ENCODE peak calls at places on chromosome 21, in eight cellular contexts. One of them, this sample, is unnamed.

GRCh38 chr21:42063578-42064521 is 7.3 kb upstream of the UMODL1 start:
- DNase-seq in glutamatergic neuron: no peak
- DNase-seq in heart right ventricle: no peak
- DNase-seq in adrenal gland: peak
- DNase-seq in Peyer's patch: peak
- DNase-seq in fibroblast of the aortic adventitia: no peak
- DNase-seq in CD8-positive, alpha-beta T cell: no peak
- DNase-seq in WTC11: no peak
- DNase-seq in this sample: peak

GRCh38 chr21:36203603-36203889 is 46.9 kb downstream of the DOP1B start:
- DNase-seq in CD8-positive, alpha-beta T cell: no peak
- DNase-seq in heart right ventricle: no peak
- DNase-seq in Peyer's patch: peak
- DNase-seq in fibroblast of the aortic adventitia: peak
- DNase-seq in adrenal gland: peak
- DNase-seq in glutamatergic neuron: no peak
- DNase-seq in WTC11: no peak
- DNase-seq in this sample: no peak

GRCh38 chr21:35925497-35925896 is 134.8 kb downstream of the SETD4 start:
- DNase-seq in WTC11: no peak
- DNase-seq in glutamatergic neuron: no peak
- DNase-seq in fibroblast of the aortic adventitia: peak
- DNase-seq in Peyer's patch: no peak
- DNase-seq in CD8-positive, alpha-beta T cell: no peak
- DNase-seq in adrenal gland: peak
- DNase-seq in heart right ventricle: no peak
- DNase-seq in this sample: no peak

GRCh38 chr21:39141502-39141901 is 41.7 kb downstream of the PSMG1 start:
- DNase-seq in heart right ventricle: no peak
- DNase-seq in Peyer's patch: no peak
- DNase-seq in CD8-positive, alpha-beta T cell: no peak
- DNase-seq in glutamatergic neuron: no peak
- DNase-seq in fibroblast of the aortic adventitia: peak
- DNase-seq in WTC11: no peak
- DNase-seq in adrenal gland: no peak
- DNase-seq in this sample: no peak

GRCh38 chr21:35819134-35819533 is 241.2 kb downstream of the SETD4 start:
- DNase-seq in glutamatergic neuron: no peak
- DNase-seq in WTC11: no peak
- DNase-seq in adrenal gland: no peak
- DNase-seq in fibroblast of the aortic adventitia: no peak
- DNase-seq in heart right ventricle: no peak
- DNase-seq in Peyer's patch: no peak
- DNase-seq in CD8-positive, alpha-beta T cell: no peak
- DNase-seq in this sample: no peak

GRCh38 chr21:25506887-25507286 is 100.4 kb downstream of the MRPL39 start:
- DNase-seq in WTC11: no peak
- DNase-seq in CD8-positive, alpha-beta T cell: no peak
- DNase-seq in heart right ventricle: no peak
- DNase-seq in glutamatergic neuron: no peak
- DNase-seq in adrenal gland: no peak
- DNase-seq in fibroblast of the aortic adventitia: peak
- DNase-seq in Peyer's patch: no peak
- DNase-seq in this sample: no peak

GRCh38 chr21:37032877-37033471 is 26.5 kb downstream of the RIPPLY3 start:
- DNase-seq in adrenal gland: peak
- DNase-seq in fibroblast of the aortic adventitia: peak
- DNase-seq in glutamatergic neuron: no peak
- DNase-seq in WTC11: no peak
- DNase-seq in heart right ventricle: no peak
- DNase-seq in Peyer's patch: peak
- DNase-seq in CD8-positive, alpha-beta T cell: no peak
- DNase-seq in this sample: no peak

GRCh38 chr21:38505654-38506523 is 7.6 kb upstream of the ERG start:
- DNase-seq in WTC11: no peak
- DNase-seq in heart right ventricle: peak
- DNase-seq in fibroblast of the aortic adventitia: peak
- DNase-seq in glutamatergic neuron: no peak
- DNase-seq in adrenal gland: no peak
- DNase-seq in CD8-positive, alpha-beta T cell: no peak
- DNase-seq in Peyer's patch: no peak
- DNase-seq in this sample: no peak

GRCh38 chr21:37072239-37072987 is 458 bp downstream of the PIGP start:
- DNase-seq in fibroblast of the aortic adventitia: peak
- DNase-seq in WTC11: peak
- DNase-seq in Peyer's patch: no peak
- DNase-seq in glutamatergic neuron: peak
- DNase-seq in CD8-positive, alpha-beta T cell: no peak
- DNase-seq in heart right ventricle: peak
- DNase-seq in adrenal gland: peak
- DNase-seq in this sample: peak

GRCh38 chr21:27359141-27359540 is 392.3 kb upstream of the ADAMTS5 start:
- DNase-seq in Peyer's patch: no peak
- DNase-seq in WTC11: no peak
- DNase-seq in fibroblast of the aortic adventitia: peak
- DNase-seq in glutamatergic neuron: no peak
- DNase-seq in adrenal gland: no peak
- DNase-seq in heart right ventricle: no peak
- DNase-seq in CD8-positive, alpha-beta T cell: no peak
- DNase-seq in this sample: no peak

GRCh38 chr21:38984982-38985422 is 179.3 kb downstream of the ETS2 start:
- DNase-seq in adrenal gland: no peak
- DNase-seq in WTC11: no peak
- DNase-seq in heart right ventricle: no peak
- DNase-seq in glutamatergic neuron: no peak
- DNase-seq in Peyer's patch: no peak
- DNase-seq in CD8-positive, alpha-beta T cell: no peak
- DNase-seq in fibroblast of the aortic adventitia: peak
- DNase-seq in this sample: no peak

GRCh38 chr21:29265690-29266479 is 32.8 kb upstream of the BACH1 start:
- DNase-seq in WTC11: no peak
- DNase-seq in heart right ventricle: no peak
- DNase-seq in adrenal gland: no peak
- DNase-seq in fibroblast of the aortic adventitia: peak
- DNase-seq in Peyer's patch: no peak
- DNase-seq in CD8-positive, alpha-beta T cell: no peak
- DNase-seq in glutamatergic neuron: no peak
- DNase-seq in this sample: no peak

GRCh38 chr21:27805696-27806095 is 838.8 kb upstream of the ADAMTS5 start:
- DNase-seq in glutamatergic neuron: no peak
- DNase-seq in Peyer's patch: no peak
- DNase-seq in WTC11: no peak
- DNase-seq in heart right ventricle: no peak
- DNase-seq in CD8-positive, alpha-beta T cell: no peak
- DNase-seq in fibroblast of the aortic adventitia: no peak
- DNase-seq in adrenal gland: no peak
- DNase-seq in this sample: no peak

GRCh38 chr21:41061701-41062100 is 106.3 kb upstream of the BACE2 start:
- DNase-seq in heart right ventricle: no peak
- DNase-seq in glutamatergic neuron: no peak
- DNase-seq in WTC11: no peak
- DNase-seq in adrenal gland: no peak
- DNase-seq in fibroblast of the aortic adventitia: no peak
- DNase-seq in Peyer's patch: no peak
- DNase-seq in CD8-positive, alpha-beta T cell: no peak
- DNase-seq in this sample: no peak

GRCh38 chr21:41562101-41563000 is 54.4 kb upstream of the TMPRSS2 start:
- DNase-seq in Peyer's patch: peak
- DNase-seq in fibroblast of the aortic adventitia: no peak
- DNase-seq in adrenal gland: no peak
- DNase-seq in CD8-positive, alpha-beta T cell: no peak
- DNase-seq in heart right ventricle: peak
- DNase-seq in WTC11: no peak
- DNase-seq in glutamatergic neuron: no peak
- DNase-seq in this sample: no peak

GRCh38 chr21:37405629-37406028 is 39.1 kb downstream of the DYRK1A start:
- DNase-seq in WTC11: no peak
- DNase-seq in CD8-positive, alpha-beta T cell: no peak
- DNase-seq in fibroblast of the aortic adventitia: no peak
- DNase-seq in heart right ventricle: no peak
- DNase-seq in adrenal gland: no peak
- DNase-seq in glutamatergic neuron: no peak
- DNase-seq in Peyer's patch: no peak
- DNase-seq in this sample: no peak

GRCh38 chr21:26437326-26438009 is 135.6 kb downstream of the CYYR1 start:
- DNase-seq in WTC11: no peak
- DNase-seq in fibroblast of the aortic adventitia: peak
- DNase-seq in heart right ventricle: no peak
- DNase-seq in glutamatergic neuron: no peak
- DNase-seq in adrenal gland: no peak
- DNase-seq in Peyer's patch: no peak
- DNase-seq in CD8-positive, alpha-beta T cell: no peak
- DNase-seq in this sample: no peak

GRCh38 chr21:27840273-27840672 is 873.4 kb upstream of the ADAMTS5 start:
- DNase-seq in fibroblast of the aortic adventitia: no peak
- DNase-seq in CD8-positive, alpha-beta T cell: no peak
- DNase-seq in glutamatergic neuron: no peak
- DNase-seq in Peyer's patch: no peak
- DNase-seq in WTC11: no peak
- DNase-seq in adrenal gland: no peak
- DNase-seq in heart right ventricle: no peak
- DNase-seq in this sample: no peak

GRCh38 chr21:14120091-14120734 is 90.5 kb downstream of the LIPI start:
- DNase-seq in fibroblast of the aortic adventitia: no peak
- DNase-seq in CD8-positive, alpha-beta T cell: no peak
- DNase-seq in adrenal gland: peak
- DNase-seq in Peyer's patch: peak
- DNase-seq in glutamatergic neuron: peak
- DNase-seq in heart right ventricle: no peak
- DNase-seq in WTC11: peak
- DNase-seq in this sample: no peak

GRCh38 chr21:35086357-35086756 is 37.3 kb upstream of the RUNX1 start:
- DNase-seq in CD8-positive, alpha-beta T cell: no peak
- DNase-seq in fibroblast of the aortic adventitia: peak
- DNase-seq in heart right ventricle: no peak
- DNase-seq in glutamatergic neuron: no peak
- DNase-seq in adrenal gland: no peak
- DNase-seq in Peyer's patch: no peak
- DNase-seq in WTC11: no peak
- DNase-seq in this sample: no peak

GRCh38 chr21:20045197-20045596 is 953.0 kb upstream of the NCAM2 start:
- DNase-seq in Peyer's patch: no peak
- DNase-seq in fibroblast of the aortic adventitia: no peak
- DNase-seq in WTC11: no peak
- DNase-seq in glutamatergic neuron: no peak
- DNase-seq in CD8-positive, alpha-beta T cell: no peak
- DNase-seq in heart right ventricle: no peak
- DNase-seq in adrenal gland: no peak
- DNase-seq in this sample: no peak

GRCh38 chr21:29749957-29750356 is 189.8 kb downstream of the GRIK1 start:
- DNase-seq in WTC11: no peak
- DNase-seq in CD8-positive, alpha-beta T cell: no peak
- DNase-seq in fibroblast of the aortic adventitia: no peak
- DNase-seq in Peyer's patch: no peak
- DNase-seq in heart right ventricle: no peak
- DNase-seq in adrenal gland: no peak
- DNase-seq in glutamatergic neuron: no peak
- DNase-seq in this sample: no peak

GRCh38 chr21:42315296-42315891 is at the start of gene TFF3:
- DNase-seq in WTC11: no peak
- DNase-seq in fibroblast of the aortic adventitia: no peak
- DNase-seq in adrenal gland: no peak
- DNase-seq in Peyer's patch: peak
- DNase-seq in CD8-positive, alpha-beta T cell: no peak
- DNase-seq in glutamatergic neuron: no peak
- DNase-seq in heart right ventricle: no peak
- DNase-seq in this sample: no peak

GRCh38 chr21:32415451-32415850 is 2.9 kb downstream of the EVA1C start:
- DNase-seq in WTC11: no peak
- DNase-seq in heart right ventricle: no peak
- DNase-seq in glutamatergic neuron: peak
- DNase-seq in adrenal gland: no peak
- DNase-seq in Peyer's patch: no peak
- DNase-seq in CD8-positive, alpha-beta T cell: no peak
- DNase-seq in fibroblast of the aortic adventitia: no peak
- DNase-seq in this sample: no peak

GRCh38 chr21:32413697-32414578 is 1.4 kb downstream of the EVA1C start:
- DNase-seq in heart right ventricle: no peak
- DNase-seq in glutamatergic neuron: no peak
- DNase-seq in Peyer's patch: no peak
- DNase-seq in fibroblast of the aortic adventitia: peak
- DNase-seq in CD8-positive, alpha-beta T cell: no peak
- DNase-seq in adrenal gland: no peak
- DNase-seq in WTC11: no peak
- DNase-seq in this sample: no peak

GRCh38 chr21:32415999-32416398 is 3.5 kb downstream of the EVA1C start:
- DNase-seq in glutamatergic neuron: no peak
- DNase-seq in CD8-positive, alpha-beta T cell: no peak
- DNase-seq in heart right ventricle: no peak
- DNase-seq in adrenal gland: no peak
- DNase-seq in Peyer's patch: no peak
- DNase-seq in WTC11: no peak
- DNase-seq in fibroblast of the aortic adventitia: no peak
- DNase-seq in this sample: no peak

GRCh38 chr21:32412998-32413504 is 545 bp downstream of the EVA1C start:
- DNase-seq in heart right ventricle: peak
- DNase-seq in fibroblast of the aortic adventitia: peak
- DNase-seq in glutamatergic neuron: peak
- DNase-seq in WTC11: peak
- DNase-seq in CD8-positive, alpha-beta T cell: no peak
- DNase-seq in adrenal gland: no peak
- DNase-seq in Peyer's patch: peak
- DNase-seq in this sample: no peak

GRCh38 chr21:32414579-32415358 is 2.3 kb downstream of the EVA1C start:
- DNase-seq in adrenal gland: no peak
- DNase-seq in Peyer's patch: no peak
- DNase-seq in heart right ventricle: no peak
- DNase-seq in WTC11: no peak
- DNase-seq in glutamatergic neuron: no peak
- DNase-seq in CD8-positive, alpha-beta T cell: no peak
- DNase-seq in fibroblast of the aortic adventitia: peak
- DNase-seq in this sample: no peak
- TF ChIP-seq CTCF in adrenal gland: no peak
- TF ChIP-seq CTCF in Peyer's patch: no peak
- TF ChIP-seq CTCF in heart right ventricle: peak
- TF ChIP-seq CTCF in WTC11: no peak
- TF ChIP-seq CTCF in glutamatergic neuron: peak
- TF ChIP-seq CTCF in CD8-positive, alpha-beta T cell: no peak
- TF ChIP-seq CTCF in fibroblast of the aortic adventitia: peak
- TF ChIP-seq CTCF in this sample: no peak

GRCh38 chr21:45863267-45863666 is 118.3 kb upstream of the COL6A1 start:
- DNase-seq in heart right ventricle: no peak
- DNase-seq in WTC11: no peak
- DNase-seq in Peyer's patch: no peak
- DNase-seq in glutamatergic neuron: no peak
- DNase-seq in adrenal gland: no peak
- DNase-seq in CD8-positive, alpha-beta T cell: no peak
- DNase-seq in fibroblast of the aortic adventitia: no peak
- DNase-seq in this sample: no peak
- TF ChIP-seq CTCF in heart right ventricle: no peak
- TF ChIP-seq CTCF in WTC11: no peak
- TF ChIP-seq CTCF in Peyer's patch: no peak
- TF ChIP-seq CTCF in glutamatergic neuron: no peak
- TF ChIP-seq CTCF in adrenal gland: no peak
- TF ChIP-seq CTCF in CD8-positive, alpha-beta T cell: no peak
- TF ChIP-seq CTCF in fibroblast of the aortic adventitia: no peak
- TF ChIP-seq CTCF in this sample: no peak

GRCh38 chr21:33132054-33132453 is 62.1 kb downstream of the OLIG1 start:
- DNase-seq in WTC11: no peak
- DNase-seq in Peyer's patch: no peak
- DNase-seq in heart right ventricle: no peak
- DNase-seq in glutamatergic neuron: no peak
- DNase-seq in CD8-positive, alpha-beta T cell: no peak
- DNase-seq in fibroblast of the aortic adventitia: no peak
- DNase-seq in adrenal gland: no peak
- DNase-seq in this sample: no peak
- TF ChIP-seq CTCF in WTC11: no peak
- TF ChIP-seq CTCF in Peyer's patch: no peak
- TF ChIP-seq CTCF in heart right ventricle: no peak
- TF ChIP-seq CTCF in glutamatergic neuron: peak
- TF ChIP-seq CTCF in CD8-positive, alpha-beta T cell: peak
- TF ChIP-seq CTCF in fibroblast of the aortic adventitia: peak
- TF ChIP-seq CTCF in adrenal gland: no peak
- TF ChIP-seq CTCF in this sample: peak

GRCh38 chr21:46551636-46552241 is 53.1 kb downstream of the S100B start:
- DNase-seq in adrenal gland: no peak
- DNase-seq in fibroblast of the aortic adventitia: no peak
- DNase-seq in CD8-positive, alpha-beta T cell: no peak
- DNase-seq in heart right ventricle: no peak
- DNase-seq in glutamatergic neuron: no peak
- DNase-seq in WTC11: peak
- DNase-seq in Peyer's patch: peak
- DNase-seq in this sample: peak
- TF ChIP-seq CTCF in adrenal gland: no peak
- TF ChIP-seq CTCF in fibroblast of the aortic adventitia: no peak
- TF ChIP-seq CTCF in CD8-positive, alpha-beta T cell: no peak
- TF ChIP-seq CTCF in heart right ventricle: no peak
- TF ChIP-seq CTCF in glutamatergic neuron: no peak
- TF ChIP-seq CTCF in WTC11: no peak
- TF ChIP-seq CTCF in Peyer's patch: no peak
- TF ChIP-seq CTCF in this sample: peak